ENCODE peak calls at places on chromosomes 7 and 10, in six cellular contexts. N is left ventricle myocardium inferior, C is foreskin fibroblast, G is RWPE1, I is cardiac fibroblast, E is Calu3. L is an unnamed sample.

GRCh38 chr7:139739863-139740597 is 37.8 kb downstream of the HIPK2 start:
- DNase-seq in N (peak; percentile 63), C (no peak), G (no peak), I (no peak), E (no peak), L (no peak)

GRCh38 chr7:80134536-80135305 is at the start of gene GNAI1:
- DNase-seq in N (peak; percentile 64), C (peak; percentile 93), G (peak; percentile 86), I (peak; percentile 88), E (peak; percentile 75), L (peak; percentile 26)

GRCh38 chr7:33900501-33900900 is 4.8 kb upstream of the BMPER start:
- DNase-seq in N (no peak), C (no peak), G (no peak), I (no peak), E (no peak), L (no peak)

GRCh38 chr7:113283861-113284260 is 165.5 kb upstream of the SMIM30 start:
- DNase-seq in N (no peak), C (peak; percentile 3), G (no peak), I (peak; percentile 16), E (no peak), L (no peak)

GRCh38 chr7:22728416-22729029 is 1.5 kb downstream of the IL6 start:
- DNase-seq in N (no peak), C (no peak), G (peak; percentile 55), I (peak; percentile 77), E (peak; percentile 51), L (no peak)

GRCh38 chr7:26186364-26187311 is 13.9 kb downstream of the HNRNPA2B1 start:
- DNase-seq in N (no peak), C (no peak), G (no peak), I (no peak), E (no peak), L (no peak)

GRCh38 chr7:44880317-44881018 is 4.9 kb downstream of the PURB start:
- DNase-seq in N (no peak), C (no peak), G (no peak), I (no peak), E (no peak), L (no peak)

GRCh38 chr7:36971515-36972139 is 247.3 kb upstream of the AOAH start:
- DNase-seq in N (no peak), C (no peak), G (no peak), I (no peak), E (no peak), L (no peak)

GRCh38 chr7:756928-757560 is 30.0 kb upstream of the PRKAR1B start:
- DNase-seq in N (no peak), C (no peak), G (no peak), I (no peak), E (no peak), L (no peak)

GRCh38 chr10:122462533-122463465 is 1.4 kb downstream of the HTRA1 start:
- DNase-seq in N (peak; percentile 72), C (no peak), G (peak; percentile 34), I (peak; percentile 60), E (no peak), L (no peak)

GRCh38 chr10:122336332-122336731 is 38.2 kb upstream of the PLEKHA1 start:
- DNase-seq in N (no peak), C (no peak), G (no peak), I (no peak), E (no peak), L (no peak)

DNA sequence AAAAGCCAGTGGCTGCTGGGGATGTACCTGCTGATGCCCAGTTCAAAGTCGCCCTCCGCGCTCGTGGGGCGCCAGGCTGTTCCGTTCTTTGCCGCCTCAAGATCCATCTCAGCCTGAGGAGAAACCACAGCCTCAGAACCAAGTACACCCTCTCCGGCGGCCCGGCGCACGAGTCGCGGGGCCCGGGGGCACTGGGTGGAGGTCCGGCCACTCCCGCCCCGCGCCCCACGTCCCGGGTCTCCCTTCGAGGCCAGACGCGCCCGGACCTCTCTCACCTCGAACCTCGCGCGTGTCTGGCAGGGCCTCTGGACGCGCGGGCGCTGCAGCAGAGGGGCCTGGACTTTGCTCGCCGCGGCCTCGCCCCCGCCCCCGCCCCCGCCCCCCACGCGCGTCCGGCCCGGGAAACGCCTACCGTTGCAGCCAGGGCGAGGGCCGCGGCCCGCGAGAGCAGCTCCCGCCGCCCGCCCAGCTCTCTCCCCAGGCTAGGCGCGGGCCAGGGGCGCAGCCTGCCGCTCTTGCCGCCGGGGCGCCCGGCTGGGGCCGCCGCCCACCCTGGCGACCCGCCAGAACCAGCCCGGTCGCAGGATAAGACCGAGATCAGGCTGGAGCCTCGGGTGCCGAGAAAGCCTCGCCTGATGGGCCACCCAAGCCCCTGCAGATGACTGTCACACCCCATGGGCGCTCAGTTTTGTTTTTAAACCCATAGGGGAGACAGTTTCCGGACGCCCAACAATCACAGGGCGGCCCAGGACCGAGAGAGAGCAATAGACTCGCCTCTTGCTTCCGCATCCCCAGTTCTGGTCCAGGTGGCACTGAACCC is at the start of gene ABCB4:
- DNase-seq in N (peak; percentile 15), C (no peak), G (no peak), I (no peak), E (no peak), L (no peak)
- TF ChIP-seq CTCF in N (no peak), C (no peak), G (no peak), I (no peak), E (no peak), L (no peak)

DNA sequence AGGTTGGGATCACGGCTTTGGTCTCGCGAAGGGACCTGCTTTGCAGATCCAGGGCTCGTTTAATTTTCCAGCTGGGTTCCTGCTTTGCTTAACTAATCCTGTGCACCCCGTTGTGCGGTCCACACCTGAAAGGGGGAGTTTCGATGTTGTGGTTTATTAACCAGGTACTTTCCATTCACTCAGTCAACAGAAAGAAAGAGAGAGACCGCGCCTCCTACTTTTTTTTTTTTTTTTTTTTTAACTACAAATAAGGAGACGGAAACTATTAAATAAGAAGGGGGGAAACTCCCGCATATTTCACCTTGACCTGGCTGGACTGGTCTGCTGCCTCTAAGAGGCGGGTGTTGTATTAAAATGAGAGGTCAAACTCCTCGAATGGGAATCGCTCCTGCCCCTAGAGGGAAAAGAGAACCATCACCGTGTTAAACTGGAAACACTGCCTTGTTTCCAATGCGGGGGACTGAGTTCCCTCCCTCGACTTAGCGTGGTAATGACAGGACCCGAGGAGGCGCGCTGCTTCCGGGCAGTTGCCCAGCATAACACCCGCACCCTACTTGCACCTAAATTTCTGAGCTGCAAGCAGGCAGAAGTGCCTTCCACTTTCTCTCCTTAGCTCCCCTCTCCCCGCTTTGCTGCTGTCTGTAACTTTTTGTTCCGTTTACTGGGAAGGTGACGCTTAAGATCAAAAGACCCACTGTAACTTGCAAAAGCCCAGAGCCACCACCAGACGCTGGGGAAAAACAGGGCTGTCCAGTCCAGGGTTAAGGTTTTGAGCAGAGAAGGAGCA is 1.1 kb upstream of the ITGB8 start:
- DNase-seq in N (peak; percentile 42), C (peak; percentile 45), G (peak; percentile 68), I (peak; percentile 77), E (peak; percentile 94), L (no peak)
- TF ChIP-seq CTCF in N (peak; percentile 37), C (peak; percentile 25), G (peak; percentile 67), I (peak; percentile 25), E (peak; percentile 45), L (no peak)

GRCh38 chr7:40711706-40712105 is 576.9 kb downstream of the SUGCT start:
- DNase-seq in N (no peak), C (no peak), G (peak; percentile 23), I (no peak), E (no peak), L (no peak)

GRCh38 chr7:40715053-40715430 is 580.2 kb downstream of the SUGCT start:
- DNase-seq in N (no peak), C (no peak), G (no peak), I (no peak), E (no peak), L (no peak)

GRCh38 chr7:40716052-40716451 is 581.2 kb downstream of the SUGCT start:
- DNase-seq in N (no peak), C (peak; percentile 47), G (no peak), I (peak; percentile 27), E (no peak), L (no peak)

GRCh38 chr7:40717242-40717641 is 582.4 kb downstream of the SUGCT start:
- DNase-seq in N (peak; percentile 72), C (peak; percentile 59), G (peak; percentile 83), I (peak; percentile 92), E (peak; percentile 95), L (no peak)

DNA sequence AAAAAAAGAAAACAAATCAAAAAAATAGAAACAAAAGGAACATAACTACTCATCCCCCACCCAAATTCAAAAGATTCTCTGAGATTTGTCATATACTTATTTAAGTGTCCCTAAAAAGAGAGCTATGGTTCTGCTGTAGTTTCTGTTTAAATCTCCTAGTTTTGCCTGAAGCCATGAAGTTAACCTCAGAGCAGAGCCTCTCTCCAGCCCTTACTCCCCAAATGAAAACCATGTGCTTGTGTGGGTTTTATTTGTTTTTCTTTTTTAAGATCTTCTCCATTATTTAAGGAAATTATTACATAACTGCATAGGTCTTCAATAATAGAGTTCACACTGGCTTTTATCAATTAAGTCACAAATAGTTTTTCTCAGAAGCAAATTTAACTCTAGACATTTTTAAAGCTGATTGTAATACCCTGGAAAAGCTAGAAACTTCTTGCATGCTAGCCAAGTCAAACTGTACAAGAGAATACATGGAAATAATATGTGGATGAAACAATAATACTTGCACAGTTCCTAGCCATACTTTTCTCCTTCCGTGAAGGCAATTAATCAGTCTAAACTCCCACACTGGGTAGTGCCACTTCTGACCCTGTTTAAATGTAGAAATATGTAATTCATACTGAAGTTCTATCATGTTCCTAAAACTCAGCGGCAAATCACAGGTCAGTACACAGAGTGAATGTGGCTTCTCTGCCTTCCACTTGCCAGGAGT is 579.7 kb downstream of the SUGCT start:
- DNase-seq in N (no peak), C (no peak), G (no peak), I (no peak), E (no peak), L (no peak)
- TF ChIP-seq CTCF in N (no peak), C (no peak), G (no peak), I (no peak), E (no peak), L (no peak)

GRCh38 chr7:99597762-99598501 is at the start of gene TMEM225B:
- DNase-seq in N (no peak), C (no peak), G (no peak), I (no peak), E (no peak), L (no peak)

GRCh38 chr7:99606531-99606930 is 8.5 kb downstream of the TMEM225B start:
- DNase-seq in N (no peak), C (no peak), G (no peak), I (no peak), E (no peak), L (no peak)

GRCh38 chr7:99599836-99600235 is 1.8 kb downstream of the TMEM225B start:
- DNase-seq in N (no peak), C (no peak), G (no peak), I (no peak), E (no peak), L (no peak)

GRCh38 chr7:99605527-99605926 is 7.5 kb downstream of the TMEM225B start:
- DNase-seq in N (no peak), C (no peak), G (no peak), I (no peak), E (no peak), L (no peak)

DNA sequence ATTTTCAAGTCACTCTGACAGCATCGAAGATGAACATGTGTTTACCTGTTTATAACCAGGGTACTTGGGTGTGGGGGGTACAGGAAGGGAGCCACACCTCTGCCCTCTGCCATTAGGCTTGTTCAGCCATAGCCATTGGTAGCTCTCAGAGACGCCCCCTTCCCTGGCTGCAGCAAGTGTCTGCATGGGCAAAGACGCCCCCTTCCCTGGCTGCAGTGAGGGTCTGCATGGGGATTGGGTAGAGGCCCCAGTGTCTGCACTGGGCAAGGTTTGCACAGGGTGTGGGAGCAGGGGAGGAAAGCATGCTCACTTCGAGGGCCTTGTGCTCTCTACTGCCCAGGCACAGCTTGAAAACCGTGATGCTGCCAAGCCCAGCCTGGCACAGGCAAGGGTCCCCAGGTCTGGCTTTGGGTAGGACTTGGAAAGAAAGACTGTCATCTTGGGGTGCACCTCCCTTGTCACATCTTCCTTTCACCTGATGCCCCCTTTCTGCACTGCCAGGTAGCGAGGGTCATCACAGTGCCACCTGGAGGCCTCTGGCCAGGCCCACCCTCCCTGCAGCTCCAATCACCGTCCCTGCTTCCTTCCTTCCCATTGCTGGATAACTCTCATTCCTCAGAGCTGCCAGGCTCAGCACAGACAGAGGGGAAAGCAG is 3.7 kb downstream of the TMEM225B start:
- DNase-seq in N (no peak), C (no peak), G (no peak), I (no peak), E (no peak), L (no peak)
- TF ChIP-seq CTCF in N (no peak), C (no peak), G (no peak), I (no peak), E (no peak), L (no peak)

L was measured in D721Med.